ENCODE peak calls at places on chromosomes 3 and 15, in four cellular contexts. U is astrocyte, G is A549, P is Daoy. I is an unnamed sample.

GRCh38 chr15:65824031-65824743 is 32.1 kb upstream of the DENND4A start:
- DNase-seq in U (peak), G (peak), P (peak), I (peak)

GRCh38 chr3:134250717-134251220 is at the start of gene RYK:
- DNase-seq in U (peak), G (peak), P (peak), I (peak)

GRCh38 chr3:49668414-49668797 is 5.7 kb upstream of the APEH start:
- DNase-seq in U (no peak), G (peak), P (no peak), I (peak)

GRCh38 chr3:12239301-12239700 is 49.6 kb upstream of the PPARG start:
- DNase-seq in U (no peak), G (no peak), P (no peak), I (no peak)

GRCh38 chr15:95259965-95260364 is 1028.6 kb downstream of the MCTP2 start:
- DNase-seq in U (peak), G (no peak), P (no peak), I (no peak)

GRCh38 chr3:134020135-134020680 is 9.5 kb downstream of the SLCO2A1 start:
- DNase-seq in U (no peak), G (no peak), P (no peak), I (no peak)

GRCh38 chr3:156899951-156900350 is 73.8 kb downstream of the LEKR1 start:
- DNase-seq in U (peak), G (no peak), P (no peak), I (no peak)

GRCh38 chr3:49998326-49998725 is 58.4 kb downstream of the RBM6 start:
- DNase-seq in U (peak), G (peak), P (peak), I (peak)

GRCh38 chr3:124600765-124601164 is 129.5 kb upstream of the UMPS start:
- DNase-seq in U (peak), G (no peak), P (peak), I (no peak)

GRCh38 chr3:175433026-175433668 is 574.0 kb downstream of the NAALADL2 start:
- DNase-seq in U (peak), G (no peak), P (no peak), I (no peak)

GRCh38 chr3:15361494-15362214 is 29.3 kb upstream of the SH3BP5 start:
- DNase-seq in U (peak), G (no peak), P (peak), I (peak)

GRCh38 chr3:189985938-189986337 is 134.8 kb downstream of the P3H2 start:
- DNase-seq in U (peak), G (no peak), P (no peak), I (no peak)

GRCh38 chr3:45170071-45170470 is 23.9 kb upstream of the CDCP1 start:
- DNase-seq in U (no peak), G (no peak), P (no peak), I (no peak)

GRCh38 chr3:20073683-20074082 is 33.4 kb downstream of the KAT2B start:
- DNase-seq in U (no peak), G (no peak), P (no peak), I (no peak)

GRCh38 chr3:8629151-8630021 is 15.2 kb downstream of the SSUH2 start:
- DNase-seq in U (peak), G (peak), P (peak), I (peak)

GRCh38 chr15:45486317-45486716 is 36.2 kb downstream of the SLC30A4 start:
- DNase-seq in U (no peak), G (no peak), P (no peak), I (no peak)

GRCh38 chr3:48001991-48002390 is 14.2 kb downstream of the MAP4 start:
- DNase-seq in U (no peak), G (no peak), P (no peak), I (no peak)

GRCh38 chr3:158679547-158680000 is 7.1 kb upstream of the LXN start:
- DNase-seq in U (peak), G (no peak), P (peak), I (no peak)

GRCh38 chr3:148873270-148873927 is 8.3 kb downstream of the CPA3 start:
- DNase-seq in U (peak), G (no peak), P (peak), I (no peak)

GRCh38 chr3:155960060-155960459 is 89.6 kb downstream of the GMPS start:
- DNase-seq in U (no peak), G (no peak), P (no peak), I (no peak)

GRCh38 chr3:82761858-82762257 is 1000.4 kb upstream of the GBE1 start:
- DNase-seq in U (no peak), G (no peak), P (no peak), I (no peak)

GRCh38 chr3:44960387-44961026 is 15.5 kb downstream of the ZDHHC3 start:
- DNase-seq in U (no peak), G (no peak), P (no peak), I (no peak)

GRCh38 chr15:88703533-88703932 is 64.7 kb downstream of the ISG20 start:
- DNase-seq in U (no peak), G (no peak), P (no peak), I (no peak)

GRCh38 chr15:87623832-87624231 is 632.7 kb downstream of the NTRK3 start:
- DNase-seq in U (no peak), G (peak), P (no peak), I (no peak)

GRCh38 chr3:151156618-151157216 is 46.3 kb downstream of the GPR171 start:
- DNase-seq in U (peak), G (peak), P (peak), I (peak)